ENCODE peak calls at places on chromosomes 3 and 15, in six cellular contexts. M, D, N, F, L and R are unnamed samples.

GRCh38 chr3:38587548-38588131 is 61.8 kb downstream of the SCN5A start:
- DNase-seq in M (no peak), D (no peak), N (peak), F (no peak), L (no peak), R (no peak)

GRCh38 chr15:38868326-38869114 is 303.9 kb upstream of the RASGRP1 start:
- DNase-seq in M (peak), D (no peak), N (peak), F (no peak), L (no peak), R (no peak)

GRCh38 chr3:126114406-126115386 is 30.8 kb upstream of the SLC41A3 start:
- DNase-seq in M (no peak), D (no peak), N (peak), F (peak), L (no peak), R (no peak)

GRCh38 chr3:775178-775885 is 317.5 kb upstream of the CNTN6 start:
- DNase-seq in M (peak), D (no peak), N (no peak), F (no peak), L (no peak), R (no peak)

GRCh38 chr3:170429050-170429449 is 10.4 kb downstream of the CLDN11 start:
- DNase-seq in M (peak), D (no peak), N (no peak), F (no peak), L (no peak), R (no peak)

GRCh38 chr15:52567886-52568568 is 803 bp downstream of the ARPP19 start:
- DNase-seq in M (no peak), D (peak), N (no peak), F (peak), L (no peak), R (peak)

GRCh38 chr3:45794177-45794560 is 2.2 kb downstream of the SLC6A20 start:
- DNase-seq in M (no peak), D (no peak), N (no peak), F (no peak), L (no peak), R (no peak)

GRCh38 chr3:169497567-169498257 is 165.8 kb downstream of the MECOM start:
- DNase-seq in M (no peak), D (no peak), N (no peak), F (no peak), L (no peak), R (no peak)

GRCh38 chr3:174891524-174892203 is 32.5 kb downstream of the NAALADL2 start:
- DNase-seq in M (no peak), D (peak), N (no peak), F (no peak), L (no peak), R (no peak)

GRCh38 chr3:157588386-157589060 is 85.3 kb upstream of the VEPH1 start:
- DNase-seq in M (no peak), D (no peak), N (no peak), F (no peak), L (no peak), R (no peak)

GRCh38 chr3:62318365-62318751 is 55.0 kb downstream of the FEZF2 start:
- DNase-seq in M (no peak), D (peak), N (no peak), F (peak), L (no peak), R (no peak)

DNA sequence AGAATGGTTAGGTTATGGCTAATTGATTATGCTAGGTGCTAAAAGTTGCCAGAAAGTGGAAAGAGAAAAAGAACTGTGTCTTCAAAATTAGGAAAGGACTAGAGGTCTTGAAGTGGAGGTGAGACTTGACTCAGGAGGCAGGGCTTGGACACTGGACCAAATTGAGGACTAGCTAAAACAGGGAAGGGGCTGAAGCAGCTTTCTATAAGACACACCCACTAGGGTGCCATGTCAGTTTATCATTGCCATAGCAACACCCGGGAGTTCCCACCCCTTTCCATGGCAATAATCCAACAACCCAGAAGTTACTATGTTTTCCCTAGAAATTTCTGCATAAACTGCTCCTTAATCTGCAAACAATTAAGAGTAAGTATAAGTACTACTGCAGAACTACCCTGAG is 42.9 kb upstream of the MITF start:
- DNase-seq in M (no peak), D (no peak), N (no peak), F (no peak), L (no peak), R (no peak)
- TF ChIP-seq CTCF in M (no peak), D (no peak), N (no peak), F (no peak), L (no peak), R (no peak)

GRCh38 chr15:53811530-53811929 is 52.1 kb upstream of the WDR72 start:
- DNase-seq in M (no peak), D (no peak), N (no peak), F (no peak), L (no peak), R (no peak)
- TF ChIP-seq CTCF in M (peak), D (no peak), N (peak), F (no peak), L (peak), R (no peak)

GRCh38 chr15:57149196-57149595 is 227.1 kb upstream of the CGNL1 start:
- DNase-seq in M (no peak), D (no peak), N (no peak), F (no peak), L (no peak), R (no peak)

GRCh38 chr15:57143511-57144078 is 225.2 kb downstream of the TCF12 start:
- DNase-seq in M (no peak), D (no peak), N (no peak), F (no peak), L (no peak), R (no peak)

GRCh38 chr15:57146394-57147140 is 228.1 kb downstream of the TCF12 start:
- DNase-seq in M (no peak), D (no peak), N (no peak), F (no peak), L (no peak), R (no peak)

GRCh38 chr15:57148236-57148635 is 228.1 kb upstream of the CGNL1 start:
- DNase-seq in M (no peak), D (no peak), N (no peak), F (no peak), L (no peak), R (no peak)

DNA sequence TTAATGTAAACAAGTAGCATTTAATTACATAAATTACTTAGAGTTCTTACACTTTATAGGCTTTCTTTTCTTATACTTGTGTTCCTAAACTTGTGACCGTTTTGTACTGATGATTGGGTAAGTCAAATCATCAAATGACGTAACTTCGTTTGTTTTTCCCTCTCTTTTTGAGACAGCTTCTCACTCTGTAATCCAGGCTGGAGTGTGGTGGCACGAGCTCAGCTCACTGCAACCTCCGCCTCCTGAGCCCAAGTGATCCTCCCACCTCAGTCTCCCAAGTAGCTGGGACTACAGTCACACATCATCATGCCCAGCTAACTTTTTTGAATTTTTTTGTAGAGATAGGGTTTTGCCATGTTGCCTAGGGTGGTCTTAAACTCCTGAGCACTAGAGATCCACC is 226.0 kb downstream of the TCF12 start:
- DNase-seq in M (no peak), D (no peak), N (no peak), F (no peak), L (no peak), R (no peak)
- TF ChIP-seq CTCF in M (no peak), D (no peak), N (no peak), F (no peak), L (no peak), R (no peak)

DNA sequence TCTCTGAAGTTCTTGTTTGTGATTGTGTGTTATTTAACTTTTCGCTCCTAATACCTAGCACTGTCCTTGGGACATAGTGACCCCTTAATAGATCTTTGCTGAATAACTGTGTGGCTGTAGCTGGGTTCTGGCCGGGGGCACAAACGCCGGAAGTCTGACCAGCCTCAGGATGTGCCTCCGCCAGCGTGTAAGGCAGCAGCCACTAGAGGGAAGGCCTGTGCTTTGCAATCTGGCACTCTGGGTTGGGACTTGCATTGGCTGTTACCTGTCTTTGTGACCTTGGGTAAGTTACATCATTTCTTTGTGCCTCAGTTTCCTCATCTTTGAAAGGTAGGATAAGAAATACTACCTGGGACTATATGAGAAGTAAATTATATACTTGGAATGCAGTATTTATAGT is 158.7 kb downstream of the GHSR start:
- DNase-seq in M (no peak), D (peak), N (peak), F (no peak), L (peak), R (no peak)
- TF ChIP-seq CTCF in M (peak), D (no peak), N (peak), F (no peak), L (peak), R (peak)

GRCh38 chr3:117355566-117355965 is 646.0 kb downstream of the TUSC7 start:
- DNase-seq in M (no peak), D (peak), N (no peak), F (no peak), L (no peak), R (peak)
- TF ChIP-seq CTCF in M (peak), D (peak), N (peak), F (no peak), L (peak), R (peak)